ENCODE peak calls at places on chromosomes 16 and 17, in nine cellular contexts. A is IMR-90; U is fibroblast of the aortic adventitia; T is uterus; L is fibroblast of pulmonary artery; Q is GM06990; X is CD8-positive, alpha-beta memory T cell; W is endodermal cell; P is small intestine. H is an unnamed sample.

GRCh38 chr16:21279501-21279900 is 1.4 kb upstream of the CRYM start:
- DNase-seq in A (no peak), U (peak; percentile 64), T (no peak), L (no peak), Q (no peak), X (no peak), W (no peak), P (no peak), H (no peak)

GRCh38 chr17:40501499-40501911 is at the start of gene TNS4:
- DNase-seq in A (no peak), U (no peak), T (no peak), L (no peak), Q (no peak), X (no peak), W (peak; percentile 81), P (peak; percentile 80), H (no peak)

GRCh38 chr17:35448214-35448898 is at the start of gene SLFN13:
- DNase-seq in A (peak; percentile 64), U (peak; percentile 40), T (peak; percentile 72), L (peak; percentile 64), Q (peak; percentile 91), X (peak; percentile 72), W (peak; percentile 95), P (peak; percentile 87), H (no peak)

GRCh38 chr17:18102640-18103039 is 5.9 kb upstream of the MYO15A start:
- DNase-seq in A (no peak), U (no peak), T (no peak), L (no peak), Q (no peak), X (no peak), W (no peak), P (no peak), H (no peak)

GRCh38 chr17:69609495-69610315 is 195.2 kb downstream of the MAP2K6 start:
- DNase-seq in A (peak; percentile 55), U (peak; percentile 61), T (no peak), L (peak; percentile 51), Q (no peak), X (no peak), W (peak; percentile 74), P (no peak), H (no peak)

GRCh38 chr17:63988741-63989621 is 9.2 kb upstream of the PRR29 start:
- DNase-seq in A (no peak), U (no peak), T (no peak), L (no peak), Q (no peak), X (no peak), W (peak; percentile 90), P (no peak), H (no peak)

GRCh38 chr17:2244545-2245525 is 58.8 kb downstream of the SMG6 start:
- DNase-seq in A (peak; percentile 92), U (peak; percentile 94), T (peak; percentile 87), L (peak; percentile 97), Q (peak; percentile 50), X (peak; percentile 72), W (peak; percentile 96), P (peak; percentile 76), H (peak; percentile 32)

GRCh38 chr17:30520436-30520835 is 43.2 kb downstream of the GOSR1 start:
- DNase-seq in A (peak; percentile 63), U (peak; percentile 86), T (no peak), L (peak; percentile 54), Q (no peak), X (no peak), W (no peak), P (no peak), H (no peak)

GRCh38 chr16:28572659-28573510 is 19.2 kb downstream of the SGF29 start:
- DNase-seq in A (peak; percentile 14), U (peak; percentile 4), T (peak; percentile 73), L (peak; percentile 30), Q (no peak), X (no peak), W (peak; percentile 60), P (no peak), H (no peak)

GRCh38 chr17:42275527-42276358 is 448 bp downstream of the STAT5B start:
- DNase-seq in A (peak; percentile 59), U (no peak), T (peak; percentile 54), L (peak; percentile 59), Q (peak; percentile 63), X (peak; percentile 31), W (peak; percentile 77), P (no peak), H (no peak)

GRCh38 chr17:43040655-43041054 is 15.6 kb downstream of the RND2 start:
- DNase-seq in A (no peak), U (no peak), T (no peak), L (no peak), Q (no peak), X (no peak), W (no peak), P (no peak), H (no peak)

GRCh38 chr17:14886200-14886739 is 378.9 kb downstream of the PMP22 start:
- DNase-seq in A (no peak), U (peak; percentile 8), T (no peak), L (peak; percentile 7), Q (no peak), X (no peak), W (peak; percentile 60), P (no peak), H (peak; percentile 1)

DNA sequence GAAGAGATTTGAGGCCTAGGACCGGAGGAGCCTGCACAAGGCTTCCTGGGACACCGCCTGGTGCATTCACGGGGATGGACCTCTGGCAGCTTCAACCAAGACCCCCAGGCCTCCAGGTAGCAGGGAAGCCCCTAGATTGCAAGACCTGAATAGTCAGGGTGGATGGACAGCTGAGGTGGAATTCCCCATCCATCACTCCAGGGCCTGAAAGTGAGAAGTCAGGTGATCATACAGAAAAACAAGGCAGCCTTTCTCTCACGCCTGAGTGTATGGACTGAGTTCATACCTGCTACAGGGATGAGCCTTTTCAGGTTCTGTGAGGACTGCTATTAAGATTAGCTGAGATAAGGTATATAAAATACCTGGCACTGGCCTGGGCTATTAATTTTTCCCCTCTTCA is 74.2 kb downstream of the PLXDC1 start:
- DNase-seq in A (no peak), U (no peak), T (no peak), L (no peak), Q (no peak), X (no peak), W (no peak), P (no peak), H (no peak)
- H3K4me3 ChIP-seq in A (no peak overlapping the region), U (no peak overlapping the region), T (no peak overlapping the region), L (no peak overlapping the region), Q (no peak overlapping the region), X (no peak overlapping the region), W (no peak overlapping the region), P (no peak overlapping the region), H (no peak overlapping the region)

DNA sequence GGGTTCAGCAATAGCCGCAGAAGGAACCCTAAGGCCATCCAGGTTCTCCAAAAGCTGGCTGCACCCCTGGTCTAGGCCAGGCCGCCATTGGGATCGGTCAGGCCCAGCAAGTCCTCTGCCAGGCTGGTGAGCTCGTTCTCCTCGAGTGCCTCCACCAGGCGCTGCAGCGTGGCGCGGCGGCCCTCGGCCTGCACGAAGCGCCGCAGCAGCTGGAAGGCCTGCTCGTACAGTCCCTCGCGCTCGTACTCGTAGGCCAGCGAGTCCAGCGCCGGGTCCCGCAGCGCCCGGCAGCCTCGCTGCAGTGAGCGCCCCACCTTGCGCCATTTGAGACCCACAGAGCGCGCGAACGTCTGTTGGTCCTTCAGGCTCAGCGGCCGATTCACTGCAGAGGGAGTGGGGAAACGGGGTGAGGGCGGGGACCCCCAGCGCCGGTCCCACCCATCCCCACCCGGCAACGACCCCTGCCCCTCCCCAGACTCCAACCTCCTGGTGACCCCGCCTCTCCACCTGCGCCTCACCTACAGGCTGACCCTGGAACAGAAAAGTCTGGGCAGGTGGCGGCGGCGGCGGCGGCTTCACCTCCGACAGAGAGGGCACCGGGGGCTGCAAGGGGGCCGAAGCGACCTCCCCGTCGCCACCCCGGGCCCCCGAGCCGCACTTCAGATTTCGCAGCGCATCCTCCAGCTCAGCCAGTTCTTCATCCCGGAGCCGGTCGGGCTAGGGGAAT is 3.9 kb upstream of the B3GNT9 start:
- DNase-seq in A (no peak), U (no peak), T (no peak), L (no peak), Q (no peak), X (no peak), W (peak; percentile 69), P (no peak), H (no peak)
- H3K4me3 ChIP-seq in A (no peak overlapping the region), U (no peak overlapping the region), T (no peak overlapping the region), L (no peak overlapping the region), Q (peak overlapping the region; percentile 31), X (no peak overlapping the region), W (no peak overlapping the region), P (peak overlapping the region; percentile 4), H (peak overlapping the region; percentile 32)

DNA sequence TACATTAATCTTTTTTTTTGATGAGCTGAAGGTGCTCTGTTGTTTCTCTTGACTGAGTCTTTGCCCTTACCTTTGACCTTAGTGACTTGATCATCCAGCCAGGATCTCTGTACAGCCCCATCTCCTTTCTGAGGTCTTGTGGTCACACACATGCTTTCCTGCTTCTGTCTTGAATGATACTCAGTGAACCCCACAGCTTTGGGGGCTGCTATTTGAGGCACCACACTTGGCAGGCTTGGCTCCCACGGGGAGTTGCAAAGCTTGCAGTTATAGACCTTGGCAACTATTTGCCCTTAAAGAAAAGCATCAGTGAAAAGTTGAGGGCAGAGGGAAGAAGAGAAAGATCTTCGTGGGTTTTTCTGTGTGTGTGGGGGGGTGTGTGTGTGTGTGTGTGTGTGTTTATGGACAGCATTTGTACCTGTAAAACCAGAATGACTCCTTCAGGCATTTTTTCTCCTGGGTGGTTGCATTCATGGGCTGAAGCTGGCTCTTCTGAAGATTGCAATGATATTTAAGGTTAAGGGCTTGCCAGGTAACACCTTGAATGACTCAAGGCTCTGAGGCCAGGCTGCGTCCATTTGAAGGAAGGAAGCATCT is 101.6 kb downstream of the MSI2 start:
- DNase-seq in A (no peak), U (no peak), T (no peak), L (no peak), Q (peak; percentile 67), X (no peak), W (no peak), P (no peak), H (peak; percentile 79)
- H3K4me3 ChIP-seq in A (no peak overlapping the region), U (no peak overlapping the region), T (no peak overlapping the region), L (no peak overlapping the region), Q (no peak overlapping the region), X (no peak overlapping the region), W (no peak overlapping the region), P (no peak overlapping the region), H (peak overlapping the region; percentile 22)

GRCh38 chr17:39092672-39093250 is 58.7 kb downstream of the PLXDC1 start:
- DNase-seq in A (no peak), U (no peak), T (no peak), L (no peak), Q (no peak), X (no peak), W (no peak), P (no peak), H (no peak)
- H3K4me3 ChIP-seq in A (no peak overlapping the region), U (no peak overlapping the region), T (no peak overlapping the region), L (no peak overlapping the region), Q (no peak overlapping the region), X (peak overlapping the region; percentile 49), W (no peak overlapping the region), P (no peak overlapping the region), H (no peak overlapping the region)

DNA sequence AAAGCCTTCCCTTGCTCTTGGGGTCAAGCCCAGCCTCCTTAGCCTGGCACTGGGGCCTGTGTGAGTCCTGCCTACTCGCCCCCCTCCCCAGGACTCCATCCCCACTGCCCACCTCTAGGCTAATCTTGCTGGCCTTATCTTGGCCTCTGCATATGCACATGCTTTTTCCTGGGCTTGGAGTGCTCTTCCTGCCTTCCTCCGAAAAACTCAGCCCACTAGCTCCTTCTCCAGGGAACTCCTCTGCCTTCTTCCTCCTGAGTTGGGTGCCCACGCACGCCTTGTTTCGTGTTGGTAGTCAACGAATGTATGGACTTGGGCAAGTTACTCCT is 16.5 kb downstream of the TBX2 start:
- DNase-seq in A (no peak), U (no peak), T (no peak), L (no peak), Q (no peak), X (no peak), W (no peak), P (no peak), H (no peak)
- H3K4me3 ChIP-seq in A (no peak overlapping the region), U (no peak overlapping the region), T (no peak overlapping the region), L (no peak overlapping the region), Q (no peak overlapping the region), X (no peak overlapping the region), W (no peak overlapping the region), P (no peak overlapping the region), H (no peak overlapping the region)

H was measured in LNCaP clone FGC.